ENCODE peak calls at places on chromosomes 1 and 21, in nine cellular contexts. One of them, this sample, is unnamed.

GRCh38 chr1:18646776-18647410 is 16.2 kb downstream of the PAX7 start:
- DNase-seq in activated T-cell treated with anti-CD3 and anti-CD28 coated beads, Interleukin-2, amount 50 U/mL, for 48 hours: no peak
- DNase-seq in Kasumi-1: no peak
- DNase-seq in B cell: no peak
- DNase-seq in small intestine: no peak
- DNase-seq in stimulated activated CD8-positive, alpha-beta memory T cell treated with anti-CD3 and anti-CD28 coated beads, Interleukin-15, amount 100 ng/mL, for 1 hour: no peak
- DNase-seq in T-cell: no peak
- DNase-seq in NCI-H748 treated with DMSO at 0.1 percent for 48 hours: no peak
- DNase-seq in glomerular endothelial cell: no peak
- DNase-seq in this sample: no peak

GRCh38 chr1:183881387-183882084 is 76.6 kb downstream of the RGL1 start:
- DNase-seq in activated T-cell treated with anti-CD3 and anti-CD28 coated beads, Interleukin-2, amount 50 U/mL, for 48 hours: no peak
- DNase-seq in Kasumi-1: no peak
- DNase-seq in B cell: no peak
- DNase-seq in small intestine: peak; percentile 38
- DNase-seq in stimulated activated CD8-positive, alpha-beta memory T cell treated with anti-CD3 and anti-CD28 coated beads, Interleukin-15, amount 100 ng/mL, for 1 hour: no peak
- DNase-seq in T-cell: no peak
- DNase-seq in NCI-H748 treated with DMSO at 0.1 percent for 48 hours: no peak
- DNase-seq in glomerular endothelial cell: peak; percentile 90
- DNase-seq in this sample: peak; percentile 89

GRCh38 chr1:227945891-227946623 is 1.7 kb downstream of the WNT9A start:
- DNase-seq in activated T-cell treated with anti-CD3 and anti-CD28 coated beads, Interleukin-2, amount 50 U/mL, for 48 hours: no peak
- DNase-seq in Kasumi-1: peak; percentile 12
- DNase-seq in B cell: peak; percentile 24
- DNase-seq in small intestine: peak; percentile 80
- DNase-seq in stimulated activated CD8-positive, alpha-beta memory T cell treated with anti-CD3 and anti-CD28 coated beads, Interleukin-15, amount 100 ng/mL, for 1 hour: no peak
- DNase-seq in T-cell: no peak
- DNase-seq in NCI-H748 treated with DMSO at 0.1 percent for 48 hours: no peak
- DNase-seq in glomerular endothelial cell: peak; percentile 22
- DNase-seq in this sample: peak; percentile 52

GRCh38 chr1:6209661-6210605 is 4.0 kb downstream of the RNF207 start:
- DNase-seq in activated T-cell treated with anti-CD3 and anti-CD28 coated beads, Interleukin-2, amount 50 U/mL, for 48 hours: peak; percentile 59
- DNase-seq in Kasumi-1: peak; percentile 35
- DNase-seq in B cell: peak; percentile 49
- DNase-seq in small intestine: no peak
- DNase-seq in stimulated activated CD8-positive, alpha-beta memory T cell treated with anti-CD3 and anti-CD28 coated beads, Interleukin-15, amount 100 ng/mL, for 1 hour: no peak
- DNase-seq in T-cell: no peak
- DNase-seq in NCI-H748 treated with DMSO at 0.1 percent for 48 hours: no peak
- DNase-seq in glomerular endothelial cell: no peak
- DNase-seq in this sample: no peak

GRCh38 chr1:24932284-24932683 is 2.2 kb upstream of the RUNX3 start:
- DNase-seq in activated T-cell treated with anti-CD3 and anti-CD28 coated beads, Interleukin-2, amount 50 U/mL, for 48 hours: peak; percentile 86
- DNase-seq in Kasumi-1: peak; percentile 20
- DNase-seq in B cell: peak; percentile 92
- DNase-seq in small intestine: peak; percentile 29
- DNase-seq in stimulated activated CD8-positive, alpha-beta memory T cell treated with anti-CD3 and anti-CD28 coated beads, Interleukin-15, amount 100 ng/mL, for 1 hour: no peak
- DNase-seq in T-cell: no peak
- DNase-seq in NCI-H748 treated with DMSO at 0.1 percent for 48 hours: no peak
- DNase-seq in glomerular endothelial cell: no peak
- DNase-seq in this sample: no peak

GRCh38 chr21:41374867-41375533 is 13.2 kb downstream of the MX2 start:
- DNase-seq in activated T-cell treated with anti-CD3 and anti-CD28 coated beads, Interleukin-2, amount 50 U/mL, for 48 hours: peak; percentile 55
- DNase-seq in Kasumi-1: no peak
- DNase-seq in B cell: no peak
- DNase-seq in small intestine: no peak
- DNase-seq in stimulated activated CD8-positive, alpha-beta memory T cell treated with anti-CD3 and anti-CD28 coated beads, Interleukin-15, amount 100 ng/mL, for 1 hour: no peak
- DNase-seq in T-cell: no peak
- DNase-seq in NCI-H748 treated with DMSO at 0.1 percent for 48 hours: no peak
- DNase-seq in glomerular endothelial cell: no peak
- DNase-seq in this sample: no peak

GRCh38 chr1:172903581-172904220 is 147.0 kb downstream of the TNFSF18 start:
- DNase-seq in activated T-cell treated with anti-CD3 and anti-CD28 coated beads, Interleukin-2, amount 50 U/mL, for 48 hours: no peak
- DNase-seq in Kasumi-1: no peak
- DNase-seq in B cell: no peak
- DNase-seq in small intestine: no peak
- DNase-seq in stimulated activated CD8-positive, alpha-beta memory T cell treated with anti-CD3 and anti-CD28 coated beads, Interleukin-15, amount 100 ng/mL, for 1 hour: no peak
- DNase-seq in T-cell: no peak
- DNase-seq in NCI-H748 treated with DMSO at 0.1 percent for 48 hours: no peak
- DNase-seq in glomerular endothelial cell: no peak
- DNase-seq in this sample: no peak

GRCh38 chr1:167627865-167628641 is 2.0 kb upstream of the RCSD1 start:
- DNase-seq in activated T-cell treated with anti-CD3 and anti-CD28 coated beads, Interleukin-2, amount 50 U/mL, for 48 hours: peak; percentile 85
- DNase-seq in Kasumi-1: peak; percentile 63
- DNase-seq in B cell: peak; percentile 69
- DNase-seq in small intestine: peak; percentile 62
- DNase-seq in stimulated activated CD8-positive, alpha-beta memory T cell treated with anti-CD3 and anti-CD28 coated beads, Interleukin-15, amount 100 ng/mL, for 1 hour: peak; percentile 38
- DNase-seq in T-cell: peak; percentile 64
- DNase-seq in NCI-H748 treated with DMSO at 0.1 percent for 48 hours: no peak
- DNase-seq in glomerular endothelial cell: no peak
- DNase-seq in this sample: no peak

GRCh38 chr1:111961773-111962565 is 27.5 kb downstream of the KCND3 start:
- DNase-seq in activated T-cell treated with anti-CD3 and anti-CD28 coated beads, Interleukin-2, amount 50 U/mL, for 48 hours: no peak
- DNase-seq in Kasumi-1: no peak
- DNase-seq in B cell: no peak
- DNase-seq in small intestine: no peak
- DNase-seq in stimulated activated CD8-positive, alpha-beta memory T cell treated with anti-CD3 and anti-CD28 coated beads, Interleukin-15, amount 100 ng/mL, for 1 hour: no peak
- DNase-seq in T-cell: no peak
- DNase-seq in NCI-H748 treated with DMSO at 0.1 percent for 48 hours: no peak
- DNase-seq in glomerular endothelial cell: no peak
- DNase-seq in this sample: no peak

GRCh38 chr1:40182956-40183710 is 21.9 kb downstream of the RLF start:
- DNase-seq in activated T-cell treated with anti-CD3 and anti-CD28 coated beads, Interleukin-2, amount 50 U/mL, for 48 hours: no peak
- DNase-seq in Kasumi-1: peak; percentile 58
- DNase-seq in B cell: no peak
- DNase-seq in small intestine: no peak
- DNase-seq in stimulated activated CD8-positive, alpha-beta memory T cell treated with anti-CD3 and anti-CD28 coated beads, Interleukin-15, amount 100 ng/mL, for 1 hour: no peak
- DNase-seq in T-cell: no peak
- DNase-seq in NCI-H748 treated with DMSO at 0.1 percent for 48 hours: no peak
- DNase-seq in glomerular endothelial cell: no peak
- DNase-seq in this sample: no peak

This sample was measured in retinal pigment epithelial cell.